ENCODE peak calls at places on chromosomes 13 and 19, in five cellular contexts. One of them, this sample, is unnamed. For H3K4me1 and H3K36me3, the result is how much of the 10 kb centered on the place peaks cover.

GRCh38 chr13:24985102-24985501 is 110.8 kb upstream of the PABPC3 start:
- DNase-seq in aorta: no peak
- DNase-seq in suprapubic skin: no peak
- DNase-seq in pancreas: no peak
- DNase-seq in K562: peak
- DNase-seq in this sample: no peak

GRCh38 chr13:26060366-26060765 is 8.6 kb upstream of the SHISA2 start:
- DNase-seq in aorta: no peak
- DNase-seq in suprapubic skin: no peak
- DNase-seq in pancreas: no peak
- DNase-seq in K562: no peak
- DNase-seq in this sample: no peak

GRCh38 chr19:55544776-55545439 is 435 bp downstream of the SBK3 start:
- DNase-seq in aorta: no peak
- DNase-seq in suprapubic skin: no peak
- DNase-seq in pancreas: no peak
- DNase-seq in K562: peak
- DNase-seq in this sample: no peak

GRCh38 chr13:44629465-44630183 is 53.5 kb upstream of the TSC22D1 start:
- DNase-seq in aorta: no peak
- DNase-seq in suprapubic skin: no peak
- DNase-seq in pancreas: no peak
- DNase-seq in K562: no peak
- DNase-seq in this sample: no peak

GRCh38 chr13:61170791-61171330 is 244.8 kb downstream of the PCDH20 start:
- DNase-seq in aorta: no peak
- DNase-seq in suprapubic skin: no peak
- DNase-seq in pancreas: no peak
- DNase-seq in K562: no peak
- DNase-seq in this sample: no peak

GRCh38 chr13:101757446-101758039 is 305.1 kb downstream of the ITGBL1 start:
- DNase-seq in aorta: no peak
- DNase-seq in suprapubic skin: no peak
- DNase-seq in pancreas: no peak
- DNase-seq in K562: no peak
- DNase-seq in this sample: no peak

GRCh38 chr13:36131931-36132297 is 732 bp upstream of the DCLK1 start:
- DNase-seq in aorta: peak
- DNase-seq in suprapubic skin: peak
- DNase-seq in pancreas: no peak
- DNase-seq in K562: no peak
- DNase-seq in this sample: no peak

GRCh38 chr19:42114412-42114811 is 17.8 kb downstream of the POU2F2 start:
- DNase-seq in aorta: no peak
- DNase-seq in suprapubic skin: no peak
- DNase-seq in pancreas: peak
- DNase-seq in K562: no peak
- DNase-seq in this sample: peak

GRCh38 chr19:16447015-16447384 is 24.8 kb downstream of the EPS15L1 start:
- DNase-seq in aorta: peak
- DNase-seq in suprapubic skin: peak
- DNase-seq in pancreas: peak
- DNase-seq in K562: peak
- DNase-seq in this sample: peak

GRCh38 chr13:97141564-97142005 is 80.5 kb upstream of the MBNL2 start:
- DNase-seq in aorta: no peak
- DNase-seq in suprapubic skin: peak
- DNase-seq in pancreas: no peak
- DNase-seq in K562: peak
- DNase-seq in this sample: peak

GRCh38 chr13:47822036-47822435 is 179.0 kb downstream of the SUCLA2 start:
- DNase-seq in aorta: no peak
- DNase-seq in suprapubic skin: no peak
- DNase-seq in pancreas: no peak
- DNase-seq in K562: no peak
- DNase-seq in this sample: no peak

GRCh38 chr13:46348976-46349375 is 38.1 kb downstream of the RUBCNL start:
- DNase-seq in aorta: no peak
- DNase-seq in suprapubic skin: no peak
- DNase-seq in pancreas: no peak
- DNase-seq in K562: no peak
- DNase-seq in this sample: no peak

GRCh38 chr13:71634605-71635443 is 232.2 kb downstream of the DACH1 start:
- DNase-seq in aorta: no peak
- DNase-seq in suprapubic skin: no peak
- DNase-seq in pancreas: no peak
- DNase-seq in K562: no peak
- DNase-seq in this sample: no peak

GRCh38 chr19:49224856-49225255 is 67.3 kb downstream of the TRPM4 start:
- DNase-seq in aorta: peak
- DNase-seq in suprapubic skin: no peak
- DNase-seq in pancreas: peak
- DNase-seq in K562: peak
- DNase-seq in this sample: peak

GRCh38 chr19:7916137-7916907 is 1.7 kb downstream of the TGFBR3L start:
- DNase-seq in aorta: peak
- DNase-seq in suprapubic skin: peak
- DNase-seq in pancreas: peak
- DNase-seq in K562: no peak
- DNase-seq in this sample: no peak

GRCh38 chr13:58994778-58995177 is 1169.0 kb downstream of the DIAPH3 start:
- DNase-seq in aorta: no peak
- DNase-seq in suprapubic skin: no peak
- DNase-seq in pancreas: no peak
- DNase-seq in K562: no peak
- DNase-seq in this sample: no peak

GRCh38 chr19:55259540-55260210 is 858 bp upstream of the PPP6R1 start:
- DNase-seq in aorta: no peak
- DNase-seq in suprapubic skin: no peak
- DNase-seq in pancreas: peak
- DNase-seq in K562: peak
- DNase-seq in this sample: peak

GRCh38 chr19:7520131-7521051 is 2.0 kb upstream of the MCOLN1 start:
- DNase-seq in aorta: peak
- DNase-seq in suprapubic skin: peak
- DNase-seq in pancreas: no peak
- DNase-seq in K562: no peak
- DNase-seq in this sample: no peak

GRCh38 chr13:103795892-103796478 is 729.8 kb upstream of the SLC10A2 start:
- DNase-seq in aorta: no peak
- DNase-seq in suprapubic skin: no peak
- DNase-seq in pancreas: no peak
- DNase-seq in K562: no peak
- DNase-seq in this sample: no peak

GRCh38 chr19:18590273-18591272 is 2.0 kb downstream of the REX1BD start:
- DNase-seq in aorta: peak
- DNase-seq in suprapubic skin: no peak
- DNase-seq in pancreas: peak
- DNase-seq in K562: peak
- DNase-seq in this sample: no peak

GRCh38 chr13:77859450-77859849 is 59.2 kb downstream of the EDNRB start:
- DNase-seq in aorta: no peak
- DNase-seq in suprapubic skin: peak
- DNase-seq in pancreas: no peak
- DNase-seq in K562: no peak
- DNase-seq in this sample: no peak

GRCh38 chr13:112466132-112467025 is 90.2 kb downstream of the SPACA7 start:
- DNase-seq in aorta: no peak
- DNase-seq in suprapubic skin: no peak
- DNase-seq in pancreas: peak
- DNase-seq in K562: no peak
- DNase-seq in this sample: no peak

GRCh38 chr19:37817180-37817911 is 38.0 kb upstream of the ZNF573 start:
- DNase-seq in aorta: peak
- DNase-seq in suprapubic skin: peak
- DNase-seq in pancreas: peak
- DNase-seq in K562: peak
- DNase-seq in this sample: no peak

GRCh38 chr13:109989686-109990085 is 203.3 kb upstream of the IRS2 start:
- DNase-seq in aorta: no peak
- DNase-seq in suprapubic skin: no peak
- DNase-seq in pancreas: no peak
- DNase-seq in K562: no peak
- DNase-seq in this sample: no peak

GRCh38 chr13:44368062-44368591 is 5.5 kb upstream of the SERP2 start:
- DNase-seq in aorta: no peak
- DNase-seq in suprapubic skin: no peak
- DNase-seq in pancreas: no peak
- DNase-seq in K562: peak
- DNase-seq in this sample: peak

GRCh38 chr13:59776924-59777690 is 386.6 kb downstream of the DIAPH3 start:
- DNase-seq in aorta: no peak
- DNase-seq in suprapubic skin: no peak
- DNase-seq in pancreas: no peak
- DNase-seq in K562: no peak
- DNase-seq in this sample: no peak

GRCh38 chr13:33283195-33283910 is 2.2 kb downstream of the STARD13 start:
- DNase-seq in aorta: no peak
- DNase-seq in suprapubic skin: no peak
- DNase-seq in pancreas: no peak
- DNase-seq in K562: no peak
- DNase-seq in this sample: no peak

GRCh38 chr13:33284916-33285315 is 639 bp downstream of the STARD13 start:
- DNase-seq in aorta: no peak
- DNase-seq in suprapubic skin: no peak
- DNase-seq in pancreas: no peak
- DNase-seq in K562: no peak
- DNase-seq in this sample: no peak

GRCh38 chr13:33281951-33282595 is 3.5 kb downstream of the STARD13 start:
- DNase-seq in aorta: no peak
- DNase-seq in suprapubic skin: no peak
- DNase-seq in pancreas: no peak
- DNase-seq in K562: no peak
- DNase-seq in this sample: no peak

GRCh38 chr13:33285420-33286124 is at the start of gene STARD13:
- DNase-seq in aorta: peak
- DNase-seq in suprapubic skin: peak
- DNase-seq in pancreas: peak
- DNase-seq in K562: peak
- DNase-seq in this sample: peak

DNA sequence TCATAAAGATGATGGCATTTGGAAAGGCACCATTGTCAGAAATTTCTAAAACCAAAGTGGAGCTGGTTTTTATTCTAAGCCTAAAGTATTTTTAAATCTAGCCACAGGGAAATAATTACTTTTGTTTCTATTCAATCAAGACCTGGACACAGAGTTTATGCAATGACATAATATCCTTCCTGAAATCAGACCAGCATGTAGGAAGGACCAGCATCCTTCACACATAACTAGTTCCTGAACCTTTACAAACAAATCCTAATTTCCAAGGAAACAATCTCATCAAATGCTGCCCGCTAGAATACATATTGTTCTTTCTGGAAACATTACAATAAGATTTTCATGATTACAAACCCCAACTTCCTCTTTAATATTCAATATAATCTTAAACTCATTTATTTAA is 1.5 kb downstream of the STARD13 start:
- DNase-seq in aorta: no peak
- DNase-seq in suprapubic skin: no peak
- DNase-seq in pancreas: no peak
- DNase-seq in K562: no peak
- DNase-seq in this sample: no peak
- H3K4me3 ChIP-seq in aorta: peak
- H3K4me3 ChIP-seq in suprapubic skin: peak
- H3K4me3 ChIP-seq in pancreas: no peak
- H3K4me3 ChIP-seq in K562: no peak
- H3K4me3 ChIP-seq in this sample: no peak

DNA sequence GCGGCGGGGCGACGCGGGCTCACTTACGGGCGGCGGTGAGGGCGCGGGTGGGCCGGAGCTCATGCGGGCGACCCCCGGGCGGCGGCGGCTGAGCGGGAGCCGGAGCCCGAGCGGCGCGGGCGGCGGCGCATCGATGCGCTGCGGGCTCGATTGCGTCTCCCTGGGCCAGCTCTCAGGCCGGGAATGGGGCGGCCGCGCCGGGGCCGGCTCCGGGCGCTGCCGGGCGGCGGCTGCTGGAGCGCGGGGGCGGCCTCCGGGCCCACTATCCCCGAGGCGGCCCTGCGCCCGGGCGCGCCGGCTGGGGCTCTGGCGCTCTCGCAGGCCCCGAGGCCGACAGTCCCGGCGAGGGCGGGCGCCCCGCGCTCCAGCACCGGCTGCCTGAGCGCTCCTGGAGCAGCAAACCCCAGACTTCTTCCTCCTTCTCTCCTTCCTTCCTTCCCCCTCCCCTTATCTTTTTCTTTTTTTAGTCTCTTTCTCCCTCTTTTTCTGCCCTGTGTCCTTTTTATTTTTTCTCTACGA is 1.5 kb upstream of the TSHZ3 start:
- DNase-seq in aorta: peak
- DNase-seq in suprapubic skin: no peak
- DNase-seq in pancreas: peak
- DNase-seq in K562: peak
- DNase-seq in this sample: peak
- H3K4me1 ChIP-seq in aorta: under half
- H3K4me1 ChIP-seq in suprapubic skin: half or more
- H3K4me1 ChIP-seq in pancreas: under half
- H3K4me1 ChIP-seq in K562: under half
- H3K4me1 ChIP-seq in this sample: under half

GRCh38 chr19:5392476-5392875 is 51.9 kb upstream of the PTPRS start:
- DNase-seq in aorta: no peak
- DNase-seq in suprapubic skin: no peak
- DNase-seq in pancreas: no peak
- DNase-seq in K562: no peak
- DNase-seq in this sample: no peak

GRCh38 chr19:5387472-5387871 is 46.9 kb upstream of the PTPRS start:
- DNase-seq in aorta: no peak
- DNase-seq in suprapubic skin: no peak
- DNase-seq in pancreas: no peak
- DNase-seq in K562: no peak
- DNase-seq in this sample: no peak

GRCh38 chr19:5393088-5393487 is 52.5 kb upstream of the PTPRS start:
- DNase-seq in aorta: no peak
- DNase-seq in suprapubic skin: no peak
- DNase-seq in pancreas: no peak
- DNase-seq in K562: no peak
- DNase-seq in this sample: no peak

GRCh38 chr19:5386841-5387240 is 46.2 kb upstream of the PTPRS start:
- DNase-seq in aorta: no peak
- DNase-seq in suprapubic skin: no peak
- DNase-seq in pancreas: no peak
- DNase-seq in K562: no peak
- DNase-seq in this sample: no peak

DNA sequence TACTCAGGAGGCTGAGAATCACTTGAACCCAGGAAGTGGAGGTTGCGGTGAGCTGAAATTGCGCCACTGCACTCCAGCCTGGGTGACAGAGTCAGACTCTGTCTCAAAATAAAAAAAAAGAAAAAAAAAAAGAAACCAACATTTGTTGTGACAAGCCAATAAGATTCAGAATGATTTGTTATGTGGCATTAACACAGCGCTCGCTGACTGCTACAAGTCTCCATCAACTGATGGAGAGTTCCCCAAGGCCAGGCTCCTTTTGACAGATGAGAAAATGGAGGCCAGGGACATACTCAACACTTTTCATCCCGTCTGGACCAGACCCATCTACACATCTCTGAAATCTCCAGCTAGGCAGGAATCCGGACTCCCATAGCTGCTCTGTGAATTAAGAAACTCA is 48.7 kb upstream of the PTPRS start:
- DNase-seq in aorta: no peak
- DNase-seq in suprapubic skin: no peak
- DNase-seq in pancreas: no peak
- DNase-seq in K562: no peak
- DNase-seq in this sample: no peak
- H3K36me3 ChIP-seq in aorta: under half
- H3K36me3 ChIP-seq in suprapubic skin: under half
- H3K36me3 ChIP-seq in pancreas: under half
- H3K36me3 ChIP-seq in K562: under half
- H3K36me3 ChIP-seq in this sample: under half

GRCh38 chr13:93758575-93758974 is 532.0 kb downstream of the GPC6 start:
- DNase-seq in aorta: no peak
- DNase-seq in suprapubic skin: no peak
- DNase-seq in pancreas: no peak
- DNase-seq in K562: no peak
- DNase-seq in this sample: no peak
- H3K4me3 ChIP-seq in aorta: no peak
- H3K4me3 ChIP-seq in suprapubic skin: no peak
- H3K4me3 ChIP-seq in pancreas: no peak
- H3K4me3 ChIP-seq in K562: no peak
- H3K4me3 ChIP-seq in this sample: no peak